ENCODE peak calls at places on chromosomes 5 and 9, in seven cellular contexts. One of them, this sample, is unnamed.

GRCh38 chr5:170393235-170393634 is 4.1 kb upstream of the KCNMB1 start:
- DNase-seq in A549: no peak
- DNase-seq in neuronal stem cell: no peak
- DNase-seq in choroid plexus epithelial cell: no peak
- DNase-seq in SK-N-SH: no peak
- DNase-seq in IMR-90: no peak
- DNase-seq in kidney epithelial cell: no peak
- DNase-seq in this sample: no peak

GRCh38 chr5:86684222-86684621 is 66.5 kb downstream of the COX7C start:
- DNase-seq in choroid plexus epithelial cell: peak; percentile 52
- DNase-seq in neuronal stem cell: no peak
- DNase-seq in kidney epithelial cell: peak; percentile 9
- DNase-seq in IMR-90: no peak
- DNase-seq in A549: peak; percentile 7
- DNase-seq in SK-N-SH: no peak
- DNase-seq in this sample: no peak

GRCh38 chr9:31030741-31031202 is 1353.7 kb upstream of the ACO1 start:
- DNase-seq in SK-N-SH: no peak
- DNase-seq in neuronal stem cell: peak; percentile 42
- DNase-seq in choroid plexus epithelial cell: peak; percentile 86
- DNase-seq in kidney epithelial cell: no peak
- DNase-seq in IMR-90: no peak
- DNase-seq in A549: no peak
- DNase-seq in this sample: no peak

GRCh38 chr9:37061763-37062162 is 27.7 kb upstream of the PAX5 start:
- DNase-seq in IMR-90: peak; percentile 38
- DNase-seq in neuronal stem cell: no peak
- DNase-seq in choroid plexus epithelial cell: no peak
- DNase-seq in A549: peak; percentile 49
- DNase-seq in SK-N-SH: no peak
- DNase-seq in kidney epithelial cell: no peak
- DNase-seq in this sample: no peak

GRCh38 chr5:160252916-160253315 is 23.6 kb downstream of the FABP6 start:
- DNase-seq in IMR-90: no peak
- DNase-seq in A549: no peak
- DNase-seq in SK-N-SH: no peak
- DNase-seq in choroid plexus epithelial cell: no peak
- DNase-seq in kidney epithelial cell: no peak
- DNase-seq in neuronal stem cell: no peak
- DNase-seq in this sample: no peak

GRCh38 chr5:125083932-125084331 is 337.5 kb upstream of the ZNF608 start:
- DNase-seq in kidney epithelial cell: no peak
- DNase-seq in neuronal stem cell: no peak
- DNase-seq in IMR-90: peak; percentile 93
- DNase-seq in A549: no peak
- DNase-seq in choroid plexus epithelial cell: peak; percentile 70
- DNase-seq in SK-N-SH: no peak
- DNase-seq in this sample: no peak

GRCh38 chr5:58410441-58410840 is 49.4 kb downstream of the PLK2 start:
- DNase-seq in SK-N-SH: no peak
- DNase-seq in choroid plexus epithelial cell: peak; percentile 82
- DNase-seq in neuronal stem cell: no peak
- DNase-seq in IMR-90: peak; percentile 95
- DNase-seq in A549: peak; percentile 75
- DNase-seq in kidney epithelial cell: peak; percentile 73
- DNase-seq in this sample: no peak

GRCh38 chr5:103800728-103801127 is 238.1 kb upstream of the NUDT12 start:
- DNase-seq in A549: no peak
- DNase-seq in kidney epithelial cell: no peak
- DNase-seq in SK-N-SH: no peak
- DNase-seq in neuronal stem cell: no peak
- DNase-seq in choroid plexus epithelial cell: peak; percentile 81
- DNase-seq in IMR-90: peak; percentile 0
- DNase-seq in this sample: no peak

GRCh38 chr5:14206028-14206725 is 63.0 kb downstream of the TRIO start:
- DNase-seq in kidney epithelial cell: no peak
- DNase-seq in IMR-90: no peak
- DNase-seq in choroid plexus epithelial cell: peak; percentile 76
- DNase-seq in neuronal stem cell: no peak
- DNase-seq in SK-N-SH: no peak
- DNase-seq in A549: no peak
- DNase-seq in this sample: no peak

GRCh38 chr5:172007153-172007794 is 836 bp upstream of the FBXW11 start:
- DNase-seq in IMR-90: peak; percentile 39
- DNase-seq in SK-N-SH: peak; percentile 12
- DNase-seq in choroid plexus epithelial cell: peak; percentile 38
- DNase-seq in neuronal stem cell: no peak
- DNase-seq in A549: no peak
- DNase-seq in kidney epithelial cell: no peak
- DNase-seq in this sample: no peak

GRCh38 chr9:129962889-129963703 is 79.9 kb downstream of the FNBP1 start:
- DNase-seq in neuronal stem cell: no peak
- DNase-seq in choroid plexus epithelial cell: peak; percentile 75
- DNase-seq in IMR-90: peak; percentile 49
- DNase-seq in SK-N-SH: no peak
- DNase-seq in kidney epithelial cell: no peak
- DNase-seq in A549: no peak
- DNase-seq in this sample: peak; percentile 49

GRCh38 chr9:21902112-21902511 is 92.1 kb downstream of the CDKN2A start:
- DNase-seq in neuronal stem cell: no peak
- DNase-seq in SK-N-SH: no peak
- DNase-seq in choroid plexus epithelial cell: no peak
- DNase-seq in kidney epithelial cell: no peak
- DNase-seq in IMR-90: peak; percentile 25
- DNase-seq in A549: no peak
- DNase-seq in this sample: no peak

GRCh38 chr5:72268753-72269410 is 51.2 kb downstream of the MRPS27 start:
- DNase-seq in neuronal stem cell: peak; percentile 53
- DNase-seq in choroid plexus epithelial cell: peak; percentile 70
- DNase-seq in SK-N-SH: peak; percentile 36
- DNase-seq in IMR-90: peak; percentile 43
- DNase-seq in A549: peak; percentile 57
- DNase-seq in kidney epithelial cell: no peak
- DNase-seq in this sample: peak; percentile 30

GRCh38 chr9:108434502-108434901 is 421.3 kb downstream of the ACTL7B start:
- DNase-seq in choroid plexus epithelial cell: peak; percentile 35
- DNase-seq in kidney epithelial cell: no peak
- DNase-seq in A549: no peak
- DNase-seq in SK-N-SH: no peak
- DNase-seq in IMR-90: peak; percentile 49
- DNase-seq in neuronal stem cell: no peak
- DNase-seq in this sample: no peak

GRCh38 chr9:133277467-133277866 is 2.5 kb upstream of the ABO start:
- DNase-seq in SK-N-SH: no peak
- DNase-seq in choroid plexus epithelial cell: no peak
- DNase-seq in A549: no peak
- DNase-seq in IMR-90: no peak
- DNase-seq in neuronal stem cell: no peak
- DNase-seq in kidney epithelial cell: no peak
- DNase-seq in this sample: no peak

GRCh38 chr5:6544561-6544935 is 88.3 kb downstream of the NSUN2 start:
- DNase-seq in IMR-90: no peak
- DNase-seq in choroid plexus epithelial cell: no peak
- DNase-seq in neuronal stem cell: no peak
- DNase-seq in kidney epithelial cell: no peak
- DNase-seq in SK-N-SH: no peak
- DNase-seq in A549: no peak
- DNase-seq in this sample: no peak

GRCh38 chr9:90815183-90815943 is 13.7 kb downstream of the SYK start:
- DNase-seq in A549: no peak
- DNase-seq in SK-N-SH: no peak
- DNase-seq in IMR-90: peak; percentile 2
- DNase-seq in neuronal stem cell: no peak
- DNase-seq in kidney epithelial cell: no peak
- DNase-seq in choroid plexus epithelial cell: peak; percentile 9
- DNase-seq in this sample: no peak

GRCh38 chr5:112776301-112776856 is 38.7 kb downstream of the APC start:
- DNase-seq in SK-N-SH: no peak
- DNase-seq in neuronal stem cell: no peak
- DNase-seq in kidney epithelial cell: no peak
- DNase-seq in A549: no peak
- DNase-seq in choroid plexus epithelial cell: peak; percentile 82
- DNase-seq in IMR-90: peak; percentile 96
- DNase-seq in this sample: no peak

GRCh38 chr9:32384364-32385134 is at the start of gene ACO1:
- DNase-seq in neuronal stem cell: peak; percentile 90
- DNase-seq in IMR-90: peak; percentile 82
- DNase-seq in kidney epithelial cell: peak; percentile 29
- DNase-seq in A549: peak; percentile 73
- DNase-seq in choroid plexus epithelial cell: peak; percentile 88
- DNase-seq in SK-N-SH: peak; percentile 97
- DNase-seq in this sample: peak; percentile 84

GRCh38 chr9:112844771-112845542 is 45.7 kb downstream of the SLC46A2 start:
- DNase-seq in kidney epithelial cell: no peak
- DNase-seq in choroid plexus epithelial cell: peak; percentile 79
- DNase-seq in IMR-90: peak; percentile 66
- DNase-seq in neuronal stem cell: peak; percentile 68
- DNase-seq in SK-N-SH: peak; percentile 80
- DNase-seq in A549: peak; percentile 70
- DNase-seq in this sample: peak; percentile 71
- H3K4me3 ChIP-seq in kidney epithelial cell: no peak overlapping the region
- H3K4me3 ChIP-seq in choroid plexus epithelial cell: no peak overlapping the region
- H3K4me3 ChIP-seq in IMR-90: no peak overlapping the region
- H3K4me3 ChIP-seq in neuronal stem cell: no peak overlapping the region
- H3K4me3 ChIP-seq in SK-N-SH: peak overlapping the region; percentile 52
- H3K4me3 ChIP-seq in A549: no peak overlapping the region
- H3K4me3 ChIP-seq in this sample: no peak overlapping the region

DNA sequence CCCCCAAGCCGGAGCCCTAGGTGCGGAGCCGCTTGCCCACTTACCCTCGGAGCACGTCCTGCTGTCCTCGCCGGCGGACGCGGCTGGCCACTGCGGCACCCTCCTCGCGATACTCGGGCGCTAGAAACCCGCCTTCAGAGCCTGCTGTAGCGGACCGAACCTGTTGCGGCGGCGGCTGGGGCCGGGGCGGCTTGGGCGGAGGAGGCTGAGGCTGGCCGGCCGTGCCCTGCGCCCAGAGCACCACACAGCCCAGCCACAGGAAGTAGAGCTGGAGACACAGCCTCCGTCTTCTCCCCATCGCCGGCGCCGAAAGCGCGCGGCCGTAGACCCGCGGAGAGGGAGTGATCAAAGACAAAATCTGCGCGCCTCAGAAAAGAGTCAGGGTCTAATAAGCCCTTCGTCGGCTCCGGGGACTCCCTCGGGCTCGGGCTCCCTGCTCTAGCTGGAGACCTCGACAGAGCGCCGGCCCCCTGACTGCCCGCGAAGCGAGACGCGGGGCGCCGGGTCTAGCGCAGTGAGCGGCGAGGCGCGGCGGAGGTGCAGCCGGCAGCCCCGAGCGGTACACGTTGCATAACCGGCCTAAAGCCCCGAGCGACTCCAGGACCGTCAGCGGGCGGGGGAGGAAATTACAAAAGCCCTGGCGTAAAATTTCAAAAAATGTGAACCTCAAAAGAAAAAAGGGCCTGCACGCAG is 593 bp downstream of the FBN2 start:
- DNase-seq in IMR-90: peak; percentile 55
- DNase-seq in kidney epithelial cell: no peak
- DNase-seq in neuronal stem cell: peak; percentile 56
- DNase-seq in choroid plexus epithelial cell: peak; percentile 78
- DNase-seq in A549: peak; percentile 45
- DNase-seq in SK-N-SH: peak; percentile 14
- DNase-seq in this sample: peak; percentile 6
- H3K4me3 ChIP-seq in IMR-90: peak overlapping the region; percentile 81
- H3K4me3 ChIP-seq in kidney epithelial cell: peak overlapping the region; percentile 55
- H3K4me3 ChIP-seq in neuronal stem cell: peak overlapping the region; percentile 83
- H3K4me3 ChIP-seq in choroid plexus epithelial cell: peak overlapping the region; percentile 81
- H3K4me3 ChIP-seq in A549: peak overlapping the region; percentile 84
- H3K4me3 ChIP-seq in SK-N-SH: peak overlapping the region; percentile 54
- H3K4me3 ChIP-seq in this sample: peak overlapping the region; percentile 52

GRCh38 chr5:131635755-131636479 is 888 bp upstream of the RAPGEF6 start:
- DNase-seq in neuronal stem cell: no peak
- DNase-seq in IMR-90: no peak
- DNase-seq in A549: peak; percentile 6
- DNase-seq in SK-N-SH: peak; percentile 20
- DNase-seq in choroid plexus epithelial cell: peak; percentile 65
- DNase-seq in kidney epithelial cell: no peak
- DNase-seq in this sample: peak; percentile 18

GRCh38 chr5:131634996-131635754 is at the start of gene RAPGEF6:
- DNase-seq in choroid plexus epithelial cell: peak; percentile 100
- DNase-seq in kidney epithelial cell: peak; percentile 100
- DNase-seq in IMR-90: peak; percentile 100
- DNase-seq in neuronal stem cell: peak; percentile 98
- DNase-seq in A549: peak; percentile 100
- DNase-seq in SK-N-SH: peak; percentile 85
- DNase-seq in this sample: peak; percentile 98

GRCh38 chr5:131630963-131631350 is 4.1 kb downstream of the RAPGEF6 start:
- DNase-seq in IMR-90: peak; percentile 56
- DNase-seq in SK-N-SH: no peak
- DNase-seq in A549: no peak
- DNase-seq in kidney epithelial cell: no peak
- DNase-seq in neuronal stem cell: no peak
- DNase-seq in choroid plexus epithelial cell: no peak
- DNase-seq in this sample: no peak

GRCh38 chr5:131634666-131634995 is 398 bp downstream of the RAPGEF6 start:
- DNase-seq in IMR-90: peak; percentile 46
- DNase-seq in A549: peak; percentile 77
- DNase-seq in SK-N-SH: peak; percentile 67
- DNase-seq in neuronal stem cell: peak; percentile 67
- DNase-seq in choroid plexus epithelial cell: peak; percentile 55
- DNase-seq in kidney epithelial cell: no peak
- DNase-seq in this sample: no peak

GRCh38 chr5:131633830-131634229 is 1.2 kb downstream of the RAPGEF6 start:
- DNase-seq in kidney epithelial cell: no peak
- DNase-seq in A549: no peak
- DNase-seq in IMR-90: no peak
- DNase-seq in choroid plexus epithelial cell: no peak
- DNase-seq in neuronal stem cell: no peak
- DNase-seq in SK-N-SH: no peak
- DNase-seq in this sample: no peak
- H3K4me3 ChIP-seq in kidney epithelial cell: peak overlapping the region; percentile 89
- H3K4me3 ChIP-seq in A549: peak overlapping the region; percentile 72
- H3K4me3 ChIP-seq in IMR-90: peak overlapping the region; percentile 66
- H3K4me3 ChIP-seq in choroid plexus epithelial cell: peak overlapping the region; percentile 77
- H3K4me3 ChIP-seq in neuronal stem cell: peak overlapping the region; percentile 88
- H3K4me3 ChIP-seq in SK-N-SH: peak overlapping the region; percentile 84
- H3K4me3 ChIP-seq in this sample: peak overlapping the region; percentile 82

DNA sequence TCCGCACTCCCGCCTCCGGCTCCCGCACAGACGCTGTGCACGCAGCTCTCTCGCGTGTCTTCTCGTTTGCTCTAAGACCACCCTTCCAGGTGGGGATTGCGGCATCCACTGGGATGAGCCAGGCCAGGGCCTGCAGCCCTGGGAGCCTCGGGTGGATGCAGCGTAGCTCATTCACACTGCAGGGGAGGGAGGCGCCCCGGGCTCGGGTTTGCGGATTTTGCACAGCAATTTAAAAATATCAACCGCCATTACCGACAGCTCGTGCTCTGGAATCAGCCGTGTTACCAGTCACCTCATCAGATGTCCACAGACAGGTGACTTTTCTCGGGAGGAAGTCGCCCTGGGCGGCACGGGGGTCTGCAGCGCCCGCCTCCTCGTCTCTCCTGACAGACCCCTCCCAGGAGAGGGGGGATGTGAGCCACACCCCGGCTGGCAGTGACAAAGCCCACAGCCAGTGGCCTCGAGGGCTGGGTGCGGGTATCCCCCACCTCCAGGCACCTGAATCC is 20.8 kb upstream of the SLC6A3 start:
- DNase-seq in choroid plexus epithelial cell: no peak
- DNase-seq in SK-N-SH: no peak
- DNase-seq in IMR-90: no peak
- DNase-seq in kidney epithelial cell: no peak
- DNase-seq in A549: no peak
- DNase-seq in neuronal stem cell: no peak
- DNase-seq in this sample: no peak
- H3K4me3 ChIP-seq in choroid plexus epithelial cell: no peak overlapping the region
- H3K4me3 ChIP-seq in SK-N-SH: no peak overlapping the region
- H3K4me3 ChIP-seq in IMR-90: no peak overlapping the region
- H3K4me3 ChIP-seq in kidney epithelial cell: no peak overlapping the region
- H3K4me3 ChIP-seq in A549: no peak overlapping the region
- H3K4me3 ChIP-seq in neuronal stem cell: no peak overlapping the region
- H3K4me3 ChIP-seq in this sample: no peak overlapping the region

This sample was measured in GM06990.